ENCODE peak calls at places on chromosomes 3 and 15, in seven cellular contexts. C is H9, Q is IMR-90, G is neuronal stem cell, P is H1, O is mesendoderm, X is mesenchymal stem cell. I is an unnamed sample.

GRCh38 chr3:146513386-146514051 is 30.9 kb downstream of the PLSCR1 start:
- DNase-seq in C (no peak), Q (peak), G (no peak), P (no peak), O (no peak), X (no peak), I (no peak)

GRCh38 chr15:83845230-83845629 is 191.3 kb downstream of the ADAMTSL3 start:
- DNase-seq in C (no peak), Q (peak), G (no peak), P (no peak), O (no peak), X (peak), I (no peak)

GRCh38 chr3:58216496-58217197 is 5.9 kb upstream of the DNASE1L3 start:
- DNase-seq in C (no peak), Q (no peak), G (peak), P (no peak), O (no peak), X (no peak), I (peak)

GRCh38 chr3:55267206-55267930 is 219.7 kb downstream of the WNT5A start:
- DNase-seq in C (no peak), Q (peak), G (no peak), P (no peak), O (no peak), X (peak), I (no peak)

GRCh38 chr3:31132132-31132769 is 237.8 kb upstream of the GADL1 start:
- DNase-seq in C (no peak), Q (peak), G (peak), P (no peak), O (peak), X (peak), I (peak)

GRCh38 chr15:68566377-68566954 is 12.3 kb upstream of the CORO2B start:
- DNase-seq in C (no peak), Q (no peak), G (no peak), P (no peak), O (no peak), X (no peak), I (no peak)

GRCh38 chr15:89052474-89052873 is 35.8 kb upstream of the ABHD2 start:
- DNase-seq in C (no peak), Q (peak), G (no peak), P (no peak), O (no peak), X (peak), I (peak)

GRCh38 chr3:145903472-145904013 is 257.4 kb downstream of the PLOD2 start:
- DNase-seq in C (no peak), Q (no peak), G (no peak), P (no peak), O (no peak), X (no peak), I (no peak)

GRCh38 chr3:42747581-42747980 is 25.5 kb downstream of the CCDC13 start:
- DNase-seq in C (peak), Q (no peak), G (no peak), P (peak), O (no peak), X (no peak), I (no peak)

GRCh38 chr15:100053476-100054121 is 288.2 kb downstream of the ADAMTS17 start:
- DNase-seq in C (no peak), Q (no peak), G (no peak), P (no peak), O (no peak), X (no peak), I (no peak)

GRCh38 chr3:9808345-9809037 is 1.6 kb upstream of the TTLL3 start:
- DNase-seq in C (peak), Q (peak), G (peak), P (peak), O (peak), X (peak), I (no peak)

GRCh38 chr15:86973284-86973844 is 893.7 kb downstream of the AGBL1 start:
- DNase-seq in C (no peak), Q (no peak), G (no peak), P (no peak), O (no peak), X (no peak), I (no peak)

GRCh38 chr3:148319161-148319915 is 378.4 kb upstream of the AGTR1 start:
- DNase-seq in C (no peak), Q (peak), G (no peak), P (no peak), O (no peak), X (peak), I (peak)

GRCh38 chr15:29939404-29939803 is 117.1 kb upstream of the TJP1 start:
- DNase-seq in C (no peak), Q (peak), G (no peak), P (no peak), O (no peak), X (no peak), I (peak)

GRCh38 chr3:195544634-195545033 is 1.5 kb upstream of the PPP1R2 start:
- DNase-seq in C (no peak), Q (no peak), G (no peak), P (no peak), O (no peak), X (no peak), I (no peak)

GRCh38 chr3:18111702-18112311 is 313.3 kb downstream of the SATB1 start:
- DNase-seq in C (no peak), Q (peak), G (no peak), P (no peak), O (no peak), X (no peak), I (no peak)

GRCh38 chr3:72891053-72891855 is 3.4 kb downstream of the GXYLT2 start:
- DNase-seq in C (no peak), Q (peak), G (no peak), P (no peak), O (no peak), X (peak), I (peak)

GRCh38 chr3:40766396-40766795 is 241.6 kb downstream of the ZNF621 start:
- DNase-seq in C (peak), Q (no peak), G (no peak), P (no peak), O (no peak), X (no peak), I (no peak)

GRCh38 chr15:61653110-61653509 is 407.1 kb downstream of the VPS13C start:
- DNase-seq in C (peak), Q (no peak), G (no peak), P (no peak), O (peak), X (no peak), I (no peak)

GRCh38 chr3:120114376-120114775 is 20.1 kb upstream of the GSK3B start:
- DNase-seq in C (no peak), Q (no peak), G (no peak), P (no peak), O (no peak), X (no peak), I (no peak)

GRCh38 chr3:183377307-183377959 is 51.0 kb downstream of the MCF2L2 start:
- DNase-seq in C (no peak), Q (no peak), G (no peak), P (no peak), O (no peak), X (no peak), I (no peak)

GRCh38 chr3:83843716-83844115 is 1115.1 kb upstream of the CADM2 start:
- DNase-seq in C (no peak), Q (no peak), G (peak), P (no peak), O (peak), X (no peak), I (no peak)

GRCh38 chr3:134447371-134447770 is 38.4 kb downstream of the ANAPC13 start:
- DNase-seq in C (no peak), Q (no peak), G (no peak), P (no peak), O (no peak), X (no peak), I (no peak)

GRCh38 chr15:36335659-36336058 is 243.8 kb upstream of the CDIN1 start:
- DNase-seq in C (no peak), Q (peak), G (no peak), P (no peak), O (no peak), X (no peak), I (no peak)

GRCh38 chr15:83709246-83709645 is 55.3 kb downstream of the ADAMTSL3 start:
- DNase-seq in C (no peak), Q (peak), G (no peak), P (no peak), O (no peak), X (no peak), I (no peak)

GRCh38 chr3:113147608-113148306 is 63.6 kb upstream of the BOC start:
- DNase-seq in C (no peak), Q (no peak), G (no peak), P (no peak), O (no peak), X (no peak), I (no peak)

GRCh38 chr15:63334821-63335220 is 46.8 kb downstream of the CA12 start:
- DNase-seq in C (no peak), Q (no peak), G (no peak), P (no peak), O (no peak), X (no peak), I (no peak)
- H3K4ac ChIP-seq in C (no peak), Q (no peak), G (no peak), P (no peak), O (no peak), X (no peak), I (no peak)

GRCh38 chr3:25495726-25496125 is 67.7 kb downstream of the RARB start:
- DNase-seq in C (no peak), Q (no peak), G (no peak), P (no peak), O (no peak), X (no peak), I (no peak)

GRCh38 chr3:25495304-25495703 is 67.2 kb downstream of the RARB start:
- DNase-seq in C (no peak), Q (no peak), G (no peak), P (no peak), O (no peak), X (no peak), I (peak)

GRCh38 chr3:25497096-25497495 is 69.0 kb downstream of the RARB start:
- DNase-seq in C (no peak), Q (no peak), G (no peak), P (no peak), O (no peak), X (no peak), I (peak)

GRCh38 chr3:25493246-25493645 is 65.2 kb downstream of the RARB start:
- DNase-seq in C (no peak), Q (no peak), G (no peak), P (no peak), O (no peak), X (no peak), I (no peak)

GRCh38 chr3:25493786-25494185 is 65.7 kb downstream of the RARB start:
- DNase-seq in C (no peak), Q (peak), G (no peak), P (no peak), O (no peak), X (no peak), I (no peak)
- H3K4ac ChIP-seq in C (no peak), Q (no peak), G (no peak), P (no peak), O (no peak), X (no peak), I (no peak)

DNA sequence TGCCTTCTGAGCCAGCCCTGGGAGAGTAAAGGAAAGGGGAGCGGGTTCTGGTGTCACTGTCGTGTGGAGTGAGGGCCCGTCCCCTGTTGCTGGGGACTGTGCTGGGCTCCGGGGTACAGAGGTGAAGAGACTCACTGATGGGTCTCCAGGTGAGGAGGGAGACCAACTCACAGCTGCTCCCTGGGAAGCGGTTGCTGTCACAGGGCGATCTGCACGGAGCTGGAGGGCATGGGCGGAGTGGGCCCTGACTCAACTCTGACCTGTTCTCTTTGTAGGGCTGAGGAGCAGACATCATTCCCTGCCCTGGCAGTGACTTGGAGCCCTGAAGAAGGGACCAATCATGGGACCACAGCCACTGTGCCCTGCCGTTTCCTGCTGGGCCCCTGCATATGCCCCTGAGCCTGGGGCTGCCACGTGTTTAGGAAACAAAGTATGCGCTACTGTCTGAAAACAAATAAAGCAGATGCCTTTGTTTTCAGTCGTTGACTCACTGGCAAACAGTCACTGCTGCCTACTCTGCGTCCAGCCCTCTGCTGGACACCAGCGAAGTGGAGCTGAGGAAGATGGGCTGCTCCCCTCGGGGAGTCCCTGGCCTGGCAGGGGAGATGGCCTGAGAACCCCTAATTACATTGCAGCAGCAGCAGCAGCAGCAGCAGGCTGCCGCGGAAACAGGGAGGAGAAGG is 22.9 kb upstream of the PLXNA1 start:
- DNase-seq in C (peak), Q (peak), G (no peak), P (no peak), O (peak), X (peak), I (peak)
- H3K4ac ChIP-seq in C (no peak), Q (peak), G (no peak), P (no peak), O (no peak), X (peak), I (no peak)

GRCh38 chr3:153079386-153079785 is 82.6 kb upstream of the RAP2B start:
- DNase-seq in C (no peak), Q (no peak), G (no peak), P (no peak), O (no peak), X (no peak), I (no peak)
- H3K4ac ChIP-seq in C (no peak), Q (no peak), G (no peak), P (no peak), O (no peak), X (no peak), I (no peak)

GRCh38 chr3:49606427-49606826 is 52.1 kb downstream of the BSN start:
- DNase-seq in C (no peak), Q (no peak), G (no peak), P (peak), O (no peak), X (no peak), I (no peak)
- H3K4ac ChIP-seq in C (no peak), Q (no peak), G (no peak), P (no peak), O (no peak), X (no peak), I (no peak)

GRCh38 chr3:52118156-52118875 is 35.9 kb downstream of the POC1A start:
- DNase-seq in C (no peak), Q (no peak), G (no peak), P (no peak), O (no peak), X (no peak), I (no peak)
- H3K4ac ChIP-seq in C (no peak), Q (no peak), G (no peak), P (no peak), O (no peak), X (no peak), I (no peak)